ENCODE peak calls at places on chromosome 11, in four cellular contexts. One of them, this sample, is unnamed.

GRCh38 chr11:78313181-78313788 is 104.3 kb downstream of the GAB2 start:
- DNase-seq in cardiac muscle cell: no peak
- DNase-seq in amygdala: peak
- DNase-seq in A549: peak
- DNase-seq in this sample: peak

GRCh38 chr11:47376183-47376542 is 2.2 kb downstream of the SPI1 start:
- DNase-seq in cardiac muscle cell: no peak
- DNase-seq in amygdala: no peak
- DNase-seq in A549: no peak
- DNase-seq in this sample: no peak

GRCh38 chr11:126502159-126502558 is 146.7 kb downstream of the ST3GAL4 start:
- DNase-seq in cardiac muscle cell: no peak
- DNase-seq in amygdala: no peak
- DNase-seq in A549: no peak
- DNase-seq in this sample: no peak

GRCh38 chr11:5288108-5288911 is 13.4 kb downstream of the OR51B4 start:
- DNase-seq in cardiac muscle cell: no peak
- DNase-seq in amygdala: no peak
- DNase-seq in A549: no peak
- DNase-seq in this sample: no peak

GRCh38 chr11:89052220-89052619 is 13.6 kb downstream of the GRM5 start:
- DNase-seq in cardiac muscle cell: no peak
- DNase-seq in amygdala: no peak
- DNase-seq in A549: no peak
- DNase-seq in this sample: no peak

GRCh38 chr11:10379022-10379421 is 74.1 kb downstream of the ADM start:
- DNase-seq in cardiac muscle cell: peak
- DNase-seq in amygdala: no peak
- DNase-seq in A549: no peak
- DNase-seq in this sample: peak

GRCh38 chr11:69541501-69542313 is 60.2 kb downstream of the LINC01488 start:
- DNase-seq in cardiac muscle cell: peak
- DNase-seq in amygdala: no peak
- DNase-seq in A549: peak
- DNase-seq in this sample: peak

GRCh38 chr11:3835100-3835485 is 5.7 kb downstream of the RHOG start:
- DNase-seq in cardiac muscle cell: no peak
- DNase-seq in amygdala: no peak
- DNase-seq in A549: no peak
- DNase-seq in this sample: peak

This sample was measured in lung microvascular endothelial cell.